ENCODE peak calls at places on chromosome 2, in nine cellular contexts. One of them, this sample, is unnamed. For H3K27me3 and H3K36me3, the result is how much of the 10 kb centered on the place peaks cover.

GRCh38 chr2:138364554-138365162 is 136.9 kb upstream of the SPOPL start:
- DNase-seq in neural progenitor cell: no peak
- DNase-seq in prostate gland: no peak
- DNase-seq in tibial artery: no peak
- DNase-seq in PC-3: peak
- DNase-seq in upper lobe of right lung: no peak
- DNase-seq in Peyer's patch: no peak
- DNase-seq in esophagus squamous epithelium: no peak
- DNase-seq in HCT116: no peak
- DNase-seq in this sample: peak

GRCh38 chr2:170086751-170087150 is 91.2 kb upstream of the MYO3B start:
- DNase-seq in upper lobe of right lung: no peak
- DNase-seq in esophagus squamous epithelium: no peak
- DNase-seq in neural progenitor cell: no peak
- DNase-seq in prostate gland: no peak
- DNase-seq in HCT116: no peak
- DNase-seq in PC-3: no peak
- DNase-seq in Peyer's patch: no peak
- DNase-seq in tibial artery: no peak
- DNase-seq in this sample: no peak

GRCh38 chr2:118310016-118310877 is 222.0 kb downstream of the INSIG2 start:
- DNase-seq in neural progenitor cell: peak
- DNase-seq in prostate gland: no peak
- DNase-seq in upper lobe of right lung: peak
- DNase-seq in PC-3: no peak
- DNase-seq in esophagus squamous epithelium: no peak
- DNase-seq in HCT116: no peak
- DNase-seq in tibial artery: no peak
- DNase-seq in Peyer's patch: no peak
- DNase-seq in this sample: peak

GRCh38 chr2:113103958-113104627 is 23.3 kb upstream of the IL1RN start:
- DNase-seq in esophagus squamous epithelium: no peak
- DNase-seq in prostate gland: no peak
- DNase-seq in HCT116: no peak
- DNase-seq in Peyer's patch: no peak
- DNase-seq in upper lobe of right lung: no peak
- DNase-seq in PC-3: no peak
- DNase-seq in tibial artery: no peak
- DNase-seq in neural progenitor cell: no peak
- DNase-seq in this sample: peak

GRCh38 chr2:58484201-58484600 is 243.1 kb upstream of the FANCL start:
- DNase-seq in prostate gland: no peak
- DNase-seq in tibial artery: no peak
- DNase-seq in neural progenitor cell: no peak
- DNase-seq in esophagus squamous epithelium: no peak
- DNase-seq in upper lobe of right lung: no peak
- DNase-seq in PC-3: peak
- DNase-seq in Peyer's patch: no peak
- DNase-seq in HCT116: no peak
- DNase-seq in this sample: peak

GRCh38 chr2:100857341-100857740 is 37.4 kb downstream of the NPAS2 start:
- DNase-seq in upper lobe of right lung: no peak
- DNase-seq in HCT116: no peak
- DNase-seq in tibial artery: no peak
- DNase-seq in PC-3: no peak
- DNase-seq in neural progenitor cell: no peak
- DNase-seq in prostate gland: no peak
- DNase-seq in esophagus squamous epithelium: no peak
- DNase-seq in Peyer's patch: no peak
- DNase-seq in this sample: no peak

GRCh38 chr2:171878481-171878993 is 15.5 kb downstream of the SLC25A12 start:
- DNase-seq in prostate gland: peak
- DNase-seq in Peyer's patch: no peak
- DNase-seq in HCT116: no peak
- DNase-seq in PC-3: no peak
- DNase-seq in neural progenitor cell: no peak
- DNase-seq in esophagus squamous epithelium: no peak
- DNase-seq in tibial artery: peak
- DNase-seq in upper lobe of right lung: no peak
- DNase-seq in this sample: peak

GRCh38 chr2:224039770-224040088 is 643 bp upstream of the SERPINE2 start:
- DNase-seq in neural progenitor cell: no peak
- DNase-seq in tibial artery: no peak
- DNase-seq in PC-3: no peak
- DNase-seq in Peyer's patch: no peak
- DNase-seq in HCT116: no peak
- DNase-seq in upper lobe of right lung: no peak
- DNase-seq in esophagus squamous epithelium: no peak
- DNase-seq in prostate gland: no peak
- DNase-seq in this sample: no peak

GRCh38 chr2:7191927-7192326 is 274.7 kb downstream of the RNF144A start:
- DNase-seq in upper lobe of right lung: no peak
- DNase-seq in HCT116: no peak
- DNase-seq in PC-3: peak
- DNase-seq in neural progenitor cell: no peak
- DNase-seq in tibial artery: no peak
- DNase-seq in Peyer's patch: no peak
- DNase-seq in prostate gland: no peak
- DNase-seq in esophagus squamous epithelium: no peak
- DNase-seq in this sample: peak

GRCh38 chr2:18455256-18455862 is 105.1 kb downstream of the RDH14 start:
- DNase-seq in esophagus squamous epithelium: no peak
- DNase-seq in HCT116: no peak
- DNase-seq in PC-3: peak
- DNase-seq in prostate gland: no peak
- DNase-seq in upper lobe of right lung: no peak
- DNase-seq in tibial artery: no peak
- DNase-seq in Peyer's patch: no peak
- DNase-seq in neural progenitor cell: peak
- DNase-seq in this sample: peak

GRCh38 chr2:88016948-88017779 is 817 bp upstream of the RNU2-63P start:
- DNase-seq in upper lobe of right lung: peak
- DNase-seq in prostate gland: peak
- DNase-seq in Peyer's patch: peak
- DNase-seq in neural progenitor cell: peak
- DNase-seq in HCT116: peak
- DNase-seq in tibial artery: peak
- DNase-seq in esophagus squamous epithelium: no peak
- DNase-seq in PC-3: no peak
- DNase-seq in this sample: peak

GRCh38 chr2:154698789-154699559 is 479 bp downstream of the KCNJ3 start:
- DNase-seq in tibial artery: no peak
- DNase-seq in HCT116: no peak
- DNase-seq in Peyer's patch: no peak
- DNase-seq in upper lobe of right lung: no peak
- DNase-seq in esophagus squamous epithelium: no peak
- DNase-seq in PC-3: no peak
- DNase-seq in prostate gland: no peak
- DNase-seq in neural progenitor cell: no peak
- DNase-seq in this sample: no peak

GRCh38 chr2:14827226-14828023 is 194.9 kb downstream of the LRATD1 start:
- DNase-seq in PC-3: peak
- DNase-seq in Peyer's patch: no peak
- DNase-seq in HCT116: no peak
- DNase-seq in neural progenitor cell: no peak
- DNase-seq in prostate gland: no peak
- DNase-seq in esophagus squamous epithelium: no peak
- DNase-seq in tibial artery: no peak
- DNase-seq in upper lobe of right lung: no peak
- DNase-seq in this sample: peak

GRCh38 chr2:8455236-8456148 is 226.4 kb upstream of the ID2 start:
- DNase-seq in PC-3: no peak
- DNase-seq in neural progenitor cell: no peak
- DNase-seq in HCT116: no peak
- DNase-seq in esophagus squamous epithelium: no peak
- DNase-seq in upper lobe of right lung: no peak
- DNase-seq in prostate gland: no peak
- DNase-seq in tibial artery: peak
- DNase-seq in Peyer's patch: no peak
- DNase-seq in this sample: no peak

GRCh38 chr2:111178730-111179405 is 58.2 kb downstream of the BCL2L11 start:
- DNase-seq in HCT116: no peak
- DNase-seq in PC-3: peak
- DNase-seq in Peyer's patch: no peak
- DNase-seq in upper lobe of right lung: no peak
- DNase-seq in prostate gland: no peak
- DNase-seq in tibial artery: no peak
- DNase-seq in neural progenitor cell: no peak
- DNase-seq in esophagus squamous epithelium: no peak
- DNase-seq in this sample: no peak

GRCh38 chr2:29281585-29281984 is 166.4 kb downstream of the CLIP4 start:
- DNase-seq in PC-3: peak
- DNase-seq in upper lobe of right lung: no peak
- DNase-seq in Peyer's patch: no peak
- DNase-seq in esophagus squamous epithelium: no peak
- DNase-seq in tibial artery: no peak
- DNase-seq in HCT116: no peak
- DNase-seq in neural progenitor cell: peak
- DNase-seq in prostate gland: peak
- DNase-seq in this sample: peak

GRCh38 chr2:237922641-237923361 is 44.0 kb upstream of the UBE2F start:
- DNase-seq in PC-3: peak
- DNase-seq in HCT116: peak
- DNase-seq in tibial artery: no peak
- DNase-seq in Peyer's patch: no peak
- DNase-seq in upper lobe of right lung: no peak
- DNase-seq in esophagus squamous epithelium: no peak
- DNase-seq in neural progenitor cell: no peak
- DNase-seq in prostate gland: no peak
- DNase-seq in this sample: peak

GRCh38 chr2:237920673-237921072 is 46.1 kb upstream of the UBE2F start:
- DNase-seq in neural progenitor cell: no peak
- DNase-seq in upper lobe of right lung: no peak
- DNase-seq in Peyer's patch: no peak
- DNase-seq in HCT116: no peak
- DNase-seq in tibial artery: no peak
- DNase-seq in esophagus squamous epithelium: no peak
- DNase-seq in PC-3: no peak
- DNase-seq in prostate gland: no peak
- DNase-seq in this sample: no peak

GRCh38 chr2:237924164-237924534 is 42.7 kb upstream of the UBE2F start:
- DNase-seq in prostate gland: no peak
- DNase-seq in Peyer's patch: no peak
- DNase-seq in tibial artery: no peak
- DNase-seq in esophagus squamous epithelium: no peak
- DNase-seq in PC-3: no peak
- DNase-seq in neural progenitor cell: no peak
- DNase-seq in upper lobe of right lung: no peak
- DNase-seq in HCT116: no peak
- DNase-seq in this sample: no peak

GRCh38 chr2:237923507-237924163 is 43.2 kb upstream of the UBE2F start:
- DNase-seq in prostate gland: peak
- DNase-seq in tibial artery: peak
- DNase-seq in Peyer's patch: peak
- DNase-seq in esophagus squamous epithelium: no peak
- DNase-seq in upper lobe of right lung: peak
- DNase-seq in neural progenitor cell: peak
- DNase-seq in PC-3: no peak
- DNase-seq in HCT116: peak
- DNase-seq in this sample: no peak

DNA sequence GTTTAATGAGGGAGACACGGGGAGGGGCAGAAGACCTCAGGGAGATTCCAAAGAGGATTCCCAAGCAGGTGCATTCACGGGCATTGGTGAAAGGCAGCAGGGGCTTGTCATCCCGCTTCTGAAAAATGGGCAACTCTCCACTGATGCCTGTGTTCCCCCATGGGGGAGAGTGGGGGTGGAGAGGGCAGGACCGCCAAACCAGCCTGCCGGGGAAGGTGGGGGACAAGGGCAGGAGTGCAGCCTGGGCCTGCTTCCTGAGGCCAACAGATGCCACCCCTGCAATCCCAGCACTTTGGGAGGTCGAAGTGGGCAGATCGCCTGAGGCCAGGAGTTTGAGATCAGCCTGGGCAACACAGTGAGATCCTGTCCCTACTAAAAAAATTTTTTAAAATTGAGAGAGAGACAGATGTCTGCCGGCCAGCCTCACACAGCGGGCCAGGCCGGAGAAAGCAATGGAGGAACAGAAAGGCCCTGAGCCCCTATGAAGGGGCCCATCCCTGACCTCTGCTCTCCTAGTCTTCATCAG is 44.8 kb upstream of the UBE2F start:
- DNase-seq in neural progenitor cell: no peak
- DNase-seq in prostate gland: no peak
- DNase-seq in tibial artery: no peak
- DNase-seq in esophagus squamous epithelium: no peak
- DNase-seq in PC-3: no peak
- DNase-seq in upper lobe of right lung: no peak
- DNase-seq in Peyer's patch: no peak
- DNase-seq in HCT116: no peak
- DNase-seq in this sample: no peak
- TF ChIP-seq CTCF in neural progenitor cell: no peak
- TF ChIP-seq CTCF in prostate gland: no peak
- TF ChIP-seq CTCF in tibial artery: no peak
- TF ChIP-seq CTCF in esophagus squamous epithelium: no peak
- TF ChIP-seq CTCF in PC-3: no peak
- TF ChIP-seq CTCF in upper lobe of right lung: no peak
- TF ChIP-seq CTCF in Peyer's patch: no peak
- TF ChIP-seq CTCF in HCT116: no peak
- TF ChIP-seq CTCF in this sample: no peak

GRCh38 chr2:121150713-121151112 is 134.3 kb downstream of the TFCP2L1 start:
- DNase-seq in tibial artery: no peak
- DNase-seq in neural progenitor cell: no peak
- DNase-seq in PC-3: no peak
- DNase-seq in upper lobe of right lung: no peak
- DNase-seq in prostate gland: no peak
- DNase-seq in Peyer's patch: no peak
- DNase-seq in esophagus squamous epithelium: no peak
- DNase-seq in HCT116: no peak
- DNase-seq in this sample: no peak
- H3K27me3 ChIP-seq in tibial artery: under half
- H3K27me3 ChIP-seq in neural progenitor cell: under half
- H3K27me3 ChIP-seq in PC-3: under half
- H3K27me3 ChIP-seq in upper lobe of right lung: under half
- H3K27me3 ChIP-seq in prostate gland: under half
- H3K27me3 ChIP-seq in Peyer's patch: under half
- H3K27me3 ChIP-seq in esophagus squamous epithelium: under half
- H3K27me3 ChIP-seq in HCT116: under half
- H3K27me3 ChIP-seq in this sample: under half

DNA sequence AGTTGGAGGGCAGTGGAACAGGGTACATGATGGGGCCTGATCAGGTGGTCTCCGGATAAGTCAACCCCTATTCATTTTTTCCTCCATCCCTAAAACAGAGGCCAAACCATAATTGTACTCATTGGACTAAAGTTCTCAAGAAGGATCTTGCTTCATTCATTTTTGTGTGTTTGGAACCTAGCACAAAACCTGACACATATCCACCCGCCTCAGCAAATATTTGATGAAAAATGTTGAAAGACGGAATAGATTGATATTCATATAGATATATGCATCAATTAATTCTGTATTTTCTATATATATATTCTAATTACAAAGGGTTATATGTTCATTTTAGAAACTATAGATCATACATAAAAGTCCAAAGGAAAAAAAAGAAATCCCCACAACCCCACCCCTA is 21.9 kb downstream of the SLC4A1AP start:
- DNase-seq in esophagus squamous epithelium: no peak
- DNase-seq in prostate gland: no peak
- DNase-seq in Peyer's patch: no peak
- DNase-seq in tibial artery: no peak
- DNase-seq in neural progenitor cell: no peak
- DNase-seq in PC-3: no peak
- DNase-seq in HCT116: no peak
- DNase-seq in upper lobe of right lung: no peak
- DNase-seq in this sample: no peak
- H3K36me3 ChIP-seq in esophagus squamous epithelium: half or more
- H3K36me3 ChIP-seq in prostate gland: under half
- H3K36me3 ChIP-seq in Peyer's patch: under half
- H3K36me3 ChIP-seq in tibial artery: half or more
- H3K36me3 ChIP-seq in neural progenitor cell: under half
- H3K36me3 ChIP-seq in PC-3: under half
- H3K36me3 ChIP-seq in HCT116: under half
- H3K36me3 ChIP-seq in upper lobe of right lung: half or more
- H3K36me3 ChIP-seq in this sample: under half

GRCh38 chr2:190320696-190321095 is 1.1 kb upstream of the HIBCH start:
- DNase-seq in Peyer's patch: no peak
- DNase-seq in neural progenitor cell: no peak
- DNase-seq in HCT116: no peak
- DNase-seq in upper lobe of right lung: no peak
- DNase-seq in PC-3: no peak
- DNase-seq in tibial artery: no peak
- DNase-seq in esophagus squamous epithelium: no peak
- DNase-seq in prostate gland: no peak
- DNase-seq in this sample: no peak
- TF ChIP-seq CTCF in Peyer's patch: no peak
- TF ChIP-seq CTCF in neural progenitor cell: no peak
- TF ChIP-seq CTCF in HCT116: no peak
- TF ChIP-seq CTCF in upper lobe of right lung: no peak
- TF ChIP-seq CTCF in PC-3: no peak
- TF ChIP-seq CTCF in tibial artery: no peak
- TF ChIP-seq CTCF in esophagus squamous epithelium: no peak
- TF ChIP-seq CTCF in prostate gland: no peak
- TF ChIP-seq CTCF in this sample: no peak

This sample was measured in bronchial epithelial cell.